ENCODE peak calls at places on chromosome 14, in nine cellular contexts. B is IMR-90, C is stomach, W is ovary, X is tibial nerve, Q is body of pancreas, R is HepG2, E is breast epithelium, Y is spleen. L is an unnamed sample.

GRCh38 chr14:68806526-68807147 is 13.8 kb upstream of the ZFP36L1 start:
- DNase-seq in B (no peak), C (peak; percentile 24), W (peak; percentile 23), X (no peak), Q (peak; percentile 19), R (no peak), E (peak; percentile 20), Y (peak; percentile 84), L (no peak)

GRCh38 chr14:59707778-59708635 is 131.4 kb upstream of the CCDC175 start:
- DNase-seq in B (no peak), C (no peak), W (no peak), X (no peak), Q (no peak), R (no peak), E (no peak), Y (no peak), L (no peak)

GRCh38 chr14:92686763-92687427 is 61.5 kb downstream of the LGMN start:
- DNase-seq in B (peak; percentile 43), C (peak; percentile 86), W (peak; percentile 78), X (peak; percentile 59), Q (peak; percentile 79), R (no peak), E (peak; percentile 51), Y (peak; percentile 91), L (peak; percentile 85)

GRCh38 chr14:37384870-37385596 is 187.3 kb downstream of the MIPOL1 start:
- DNase-seq in B (no peak), C (no peak), W (no peak), X (no peak), Q (peak; percentile 49), R (peak; percentile 82), E (no peak), Y (no peak), L (no peak)

GRCh38 chr14:104856869-104857860 is 7.9 kb upstream of the CEP170B start:
- DNase-seq in B (no peak), C (no peak), W (no peak), X (no peak), Q (no peak), R (no peak), E (no peak), Y (peak; percentile 41), L (no peak)

GRCh38 chr14:50260511-50260910 is 29.1 kb upstream of the SOS2 start:
- DNase-seq in B (peak; percentile 52), C (no peak), W (no peak), X (peak; percentile 14), Q (no peak), R (peak; percentile 23), E (no peak), Y (no peak), L (no peak)

GRCh38 chr14:72847721-72848120 is 46.2 kb downstream of the DPF3 start:
- DNase-seq in B (no peak), C (no peak), W (no peak), X (no peak), Q (no peak), R (no peak), E (no peak), Y (no peak), L (no peak)

GRCh38 chr14:69005432-69006148 is 26.5 kb upstream of the ACTN1 start:
- DNase-seq in B (peak; percentile 94), C (peak; percentile 55), W (peak; percentile 74), X (peak; percentile 59), Q (peak; percentile 32), R (peak; percentile 57), E (peak; percentile 74), Y (no peak), L (peak; percentile 80)

GRCh38 chr14:73770977-73771847 is 57.0 kb upstream of the PNMA1 start:
- DNase-seq in B (no peak), C (no peak), W (no peak), X (no peak), Q (no peak), R (no peak), E (no peak), Y (peak; percentile 70), L (no peak)

GRCh38 chr14:46840971-46841729 is 189.6 kb upstream of the RPL10L start:
- DNase-seq in B (no peak), C (no peak), W (no peak), X (no peak), Q (no peak), R (no peak), E (no peak), Y (no peak), L (no peak)

GRCh38 chr14:62759796-62760195 is 285.5 kb downstream of the KCNH5 start:
- DNase-seq in B (no peak), C (no peak), W (no peak), X (no peak), Q (no peak), R (no peak), E (no peak), Y (no peak), L (no peak)

GRCh38 chr14:101029668-101030290 is 126.3 kb upstream of the RTL1 start:
- DNase-seq in B (no peak), C (no peak), W (no peak), X (no peak), Q (no peak), R (no peak), E (no peak), Y (peak; percentile 66), L (no peak)

GRCh38 chr14:68937790-68938514 is 41.1 kb downstream of the ACTN1 start:
- DNase-seq in B (no peak), C (peak; percentile 76), W (no peak), X (no peak), Q (peak; percentile 63), R (no peak), E (peak; percentile 59), Y (no peak), L (peak; percentile 78)

GRCh38 chr14:60250318-60251035 is 1.5 kb downstream of the PPM1A start:
- DNase-seq in B (peak; percentile 9), C (no peak), W (no peak), X (no peak), Q (no peak), R (peak; percentile 49), E (no peak), Y (peak; percentile 51), L (no peak)

DNA sequence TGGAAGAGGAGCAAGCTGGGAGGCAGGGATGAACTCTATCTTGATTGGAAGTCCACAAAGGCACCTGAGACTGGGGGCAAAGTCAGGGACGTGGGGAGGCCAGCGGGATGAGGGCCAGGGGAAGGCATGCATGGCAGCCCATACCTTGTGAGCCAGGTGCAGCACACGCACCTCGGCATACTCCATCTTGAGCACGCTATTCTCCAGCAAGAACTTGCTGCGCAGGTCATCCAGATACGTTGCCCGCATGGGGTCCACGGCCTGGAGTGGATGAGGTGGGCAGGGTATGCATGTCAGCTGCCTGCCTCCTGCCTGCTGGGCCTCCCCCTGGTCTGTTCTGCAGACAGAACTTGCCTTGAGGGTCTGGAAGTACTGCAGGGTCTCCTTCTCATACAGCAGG is 3.9 kb downstream of the RABGGTA start:
- DNase-seq in B (no peak), C (no peak), W (no peak), X (no peak), Q (no peak), R (no peak), E (no peak), Y (no peak), L (no peak)
- TF ChIP-seq POLR2A in B (no peak), C (no peak), W (no peak), X (no peak), Q (no peak), R (no peak), E (no peak), Y (no peak), L (no peak)

DNA sequence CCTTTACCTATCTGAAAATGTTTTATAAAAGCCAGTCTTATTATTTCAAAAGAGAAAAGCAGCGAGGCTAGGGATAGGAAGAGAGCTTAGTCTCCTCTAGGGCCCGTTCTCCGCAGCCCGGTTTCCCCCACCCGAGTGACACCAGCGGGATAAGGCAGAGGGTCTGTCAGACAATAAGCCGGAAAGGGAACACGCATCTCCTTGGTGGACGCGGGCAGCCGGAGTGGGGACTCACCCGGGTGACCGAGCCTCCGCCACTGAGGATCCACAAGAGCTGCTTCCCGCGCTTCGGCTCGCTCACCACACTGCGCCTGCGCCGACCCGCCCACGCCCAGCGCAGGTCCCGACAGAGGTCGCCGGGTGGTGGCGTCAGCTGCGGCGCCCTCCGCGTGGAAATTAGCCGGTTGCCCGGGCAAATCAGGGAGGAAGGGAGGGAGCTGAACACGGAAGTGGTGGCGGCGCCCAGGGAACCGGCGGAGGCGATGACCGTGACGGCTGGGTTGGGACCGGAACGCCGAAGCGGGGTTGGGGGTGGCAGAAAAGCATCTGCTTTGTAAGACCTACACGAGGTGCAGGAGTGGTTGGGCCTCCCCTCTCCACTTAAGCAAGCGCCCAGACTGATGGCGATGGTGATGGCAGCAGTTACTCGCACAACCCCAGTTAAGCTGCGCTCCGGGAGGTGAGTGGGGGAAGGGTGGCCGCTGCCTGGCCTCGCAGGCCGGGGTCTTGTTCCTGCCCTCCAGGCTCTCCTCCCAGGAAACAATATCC is at the start of the genes SOCS4 and WDHD1:
- DNase-seq in B (peak; percentile 88), C (peak; percentile 96), W (peak; percentile 93), X (peak; percentile 86), Q (peak; percentile 96), R (peak; percentile 89), E (peak; percentile 89), Y (peak; percentile 98), L (peak; percentile 90)
- TF ChIP-seq CTCF in B (peak; percentile 9), C (no peak), W (no peak), X (peak; percentile 30), Q (peak; percentile 18), R (peak; percentile 65), E (no peak), Y (peak; percentile 45), L (no peak)

DNA sequence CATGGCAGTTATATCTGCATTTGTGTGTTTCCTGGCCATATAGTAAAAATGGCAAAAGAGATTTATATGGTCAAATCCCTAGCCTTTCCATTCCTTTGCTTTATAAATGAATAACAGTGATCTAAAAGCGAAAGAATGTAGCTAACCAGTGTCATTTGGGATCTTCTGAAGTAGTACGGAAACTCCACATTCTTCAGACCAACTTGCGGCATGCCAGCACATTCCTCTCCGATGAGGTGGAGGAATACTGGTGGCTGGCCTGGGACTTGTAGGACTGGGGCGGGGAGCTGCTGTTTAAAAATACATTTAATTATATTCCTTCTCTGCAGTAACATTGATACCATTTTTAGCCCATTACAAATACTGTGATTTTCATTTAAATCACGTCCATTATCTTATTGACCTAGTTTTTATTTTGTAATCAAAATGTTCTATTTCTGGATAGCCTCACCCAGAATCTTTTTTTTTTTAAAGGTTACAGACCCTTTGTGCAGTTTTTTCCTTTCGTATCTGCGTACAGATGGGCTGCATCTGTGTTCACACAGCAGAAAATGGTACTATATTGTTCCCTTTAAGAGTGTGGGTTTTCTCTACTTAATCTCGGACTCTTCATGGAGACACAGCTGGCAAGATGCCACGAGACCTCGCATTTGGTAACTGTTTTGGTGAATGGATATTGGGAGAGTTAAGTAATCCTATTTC is 85.4 kb downstream of the SAMD4A start:
- DNase-seq in B (peak; percentile 100), C (peak; percentile 74), W (peak; percentile 86), X (peak; percentile 85), Q (peak; percentile 66), R (peak; percentile 91), E (peak; percentile 91), Y (no peak), L (peak; percentile 93)
- TF ChIP-seq POLR2A in B (no peak), C (no peak), W (no peak), X (no peak), Q (peak; percentile 18), R (no peak), E (no peak), Y (no peak), L (no peak)

DNA sequence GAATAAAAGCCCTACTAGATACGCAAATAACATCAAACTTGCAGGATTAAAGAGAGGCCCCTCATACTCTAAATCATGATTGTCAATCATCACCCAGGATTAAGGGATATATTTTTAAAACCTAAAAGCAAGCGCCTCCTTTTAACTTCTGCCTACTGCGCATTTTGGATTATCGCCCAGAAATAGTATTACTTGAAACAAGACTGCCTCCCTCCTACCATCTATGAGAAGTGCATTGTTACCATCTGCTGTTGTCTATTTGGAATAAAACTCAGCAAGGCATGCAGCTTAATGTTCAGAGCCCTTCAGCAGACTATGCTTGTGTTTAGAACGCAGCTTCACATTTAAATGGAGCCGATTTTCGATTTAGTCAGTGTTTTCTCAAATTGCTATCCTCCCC is 79.6 kb downstream of the EXOC5 start:
- DNase-seq in B (peak; percentile 11), C (no peak), W (no peak), X (no peak), Q (no peak), R (peak; percentile 3), E (no peak), Y (no peak), L (no peak)
- TF ChIP-seq CTCF in B (peak; percentile 22), C (no peak), W (no peak), X (no peak), Q (no peak), R (peak; percentile 35), E (no peak), Y (no peak), L (no peak)

L was measured in uterus.